ENCODE peak calls at places on chromosomes 16 and 17, in six cellular contexts. V is GM10248; I is LoVo; M is neuronal stem cell; Y is stimulated activated naive CD4-positive, alpha-beta T cell treated with Interleukin-2 at 50 U/mL for 16 hours; R is prostate gland. N is an unnamed sample.

GRCh38 chr17:73470369-73470768 is 158.6 kb upstream of the CDC42EP4 start:
- DNase-seq in R (no peak), I (no peak), Y (no peak), M (no peak), V (no peak), N (no peak)

GRCh38 chr17:29686998-29687397 is 64.3 kb upstream of the CORO6 start:
- DNase-seq in I (no peak), R (no peak), Y (no peak), M (no peak), V (no peak), N (no peak)

GRCh38 chr16:88484505-88485365 is 31.7 kb downstream of the ZFPM1 start:
- DNase-seq in M (no peak), V (no peak), Y (no peak), I (no peak), R (no peak), N (no peak)

GRCh38 chr17:17713839-17714238 is 32.6 kb downstream of the RAI1 start:
- DNase-seq in Y (no peak), I (no peak), M (no peak), V (no peak), R (no peak), N (no peak)

GRCh38 chr17:58344047-58344790 is 7.8 kb downstream of the SUPT4H1 start:
- DNase-seq in R (no peak), Y (peak; percentile 90), M (no peak), I (no peak), V (peak; percentile 76), N (no peak)

GRCh38 chr17:76449126-76449525 is 3.8 kb downstream of the UBE2O start:
- DNase-seq in V (no peak), I (no peak), R (no peak), M (no peak), Y (no peak), N (no peak)

GRCh38 chr17:80725532-80725931 is 180.9 kb downstream of the RPTOR start:
- DNase-seq in R (no peak), M (no peak), I (no peak), Y (no peak), V (no peak), N (no peak)

GRCh38 chr16:19014456-19014855 is 30.7 kb downstream of the TMC7 start:
- DNase-seq in R (no peak), M (no peak), Y (no peak), V (no peak), I (no peak), N (no peak)

GRCh38 chr16:83742076-83742475 is 65.7 kb upstream of the HSBP1 start:
- DNase-seq in Y (no peak), R (no peak), I (no peak), M (no peak), V (no peak), N (no peak)

GRCh38 chr17:39845052-39845976 is 18.8 kb downstream of the IKZF3 start:
- DNase-seq in R (no peak), M (no peak), Y (no peak), I (no peak), V (no peak), N (no peak)

GRCh38 chr17:5911919-5912318 is 158.3 kb upstream of the WSCD1 start:
- DNase-seq in M (no peak), R (no peak), V (no peak), Y (no peak), I (no peak), N (no peak)

GRCh38 chr16:75550211-75550662 is 5.8 kb downstream of the TMEM231 start:
- DNase-seq in V (peak; percentile 58), I (no peak), Y (no peak), R (peak; percentile 20), M (no peak), N (peak; percentile 49)

GRCh38 chr17:69500911-69501429 is 86.5 kb downstream of the MAP2K6 start:
- DNase-seq in V (no peak), R (peak; percentile 15), Y (no peak), I (no peak), M (no peak), N (no peak)